ENCODE peak calls at places on chromosome 5, in six cellular contexts. One of them, this sample, is unnamed.
A peak's percentile ranks its signal among the peaks of the same experiment; 100 is the strongest.

GRCh38 chr5:100537946-100538345 is 2.8 kb downstream of the FAM174A start:
- DNase-seq in CD8-positive, alpha-beta T cell: no peak
- DNase-seq in cardiac fibroblast: no peak
- DNase-seq in astrocyte of the spinal cord: no peak
- DNase-seq in ascending aorta: no peak
- DNase-seq in heart right ventricle: no peak
- DNase-seq in this sample: no peak

GRCh38 chr5:96821260-96821916 is 13.6 kb upstream of the ERAP1 start:
- DNase-seq in ascending aorta: no peak
- DNase-seq in heart right ventricle: no peak
- DNase-seq in cardiac fibroblast: no peak
- DNase-seq in CD8-positive, alpha-beta T cell: no peak
- DNase-seq in astrocyte of the spinal cord: no peak
- DNase-seq in this sample: peak; percentile 10

GRCh38 chr5:61603211-61603908 is 271.3 kb downstream of the ZSWIM6 start:
- DNase-seq in astrocyte of the spinal cord: no peak
- DNase-seq in CD8-positive, alpha-beta T cell: no peak
- DNase-seq in cardiac fibroblast: no peak
- DNase-seq in heart right ventricle: peak; percentile 23
- DNase-seq in ascending aorta: no peak
- DNase-seq in this sample: peak; percentile 37

GRCh38 chr5:123351315-123351714 is 71.9 kb downstream of the CEP120 start:
- DNase-seq in ascending aorta: no peak
- DNase-seq in astrocyte of the spinal cord: no peak
- DNase-seq in heart right ventricle: no peak
- DNase-seq in CD8-positive, alpha-beta T cell: no peak
- DNase-seq in cardiac fibroblast: no peak
- DNase-seq in this sample: no peak

GRCh38 chr5:88602584-88602983 is 280.4 kb downstream of the MEF2C start:
- DNase-seq in ascending aorta: no peak
- DNase-seq in heart right ventricle: no peak
- DNase-seq in cardiac fibroblast: no peak
- DNase-seq in CD8-positive, alpha-beta T cell: no peak
- DNase-seq in astrocyte of the spinal cord: no peak
- DNase-seq in this sample: no peak

GRCh38 chr5:37891832-37892231 is 52.0 kb upstream of the GDNF start:
- DNase-seq in cardiac fibroblast: no peak
- DNase-seq in ascending aorta: no peak
- DNase-seq in CD8-positive, alpha-beta T cell: no peak
- DNase-seq in astrocyte of the spinal cord: no peak
- DNase-seq in heart right ventricle: no peak
- DNase-seq in this sample: no peak

GRCh38 chr5:163580516-163580915 is 75.1 kb downstream of the MAT2B start:
- DNase-seq in heart right ventricle: no peak
- DNase-seq in ascending aorta: no peak
- DNase-seq in cardiac fibroblast: no peak
- DNase-seq in astrocyte of the spinal cord: no peak
- DNase-seq in CD8-positive, alpha-beta T cell: no peak
- DNase-seq in this sample: no peak

GRCh38 chr5:149365418-149365817 is 7.6 kb downstream of the PCYOX1L start:
- DNase-seq in heart right ventricle: no peak
- DNase-seq in CD8-positive, alpha-beta T cell: no peak
- DNase-seq in cardiac fibroblast: no peak
- DNase-seq in astrocyte of the spinal cord: no peak
- DNase-seq in ascending aorta: no peak
- DNase-seq in this sample: no peak

GRCh38 chr5:108379722-108380530 is 2.0 kb downstream of the FBXL17 start:
- DNase-seq in heart right ventricle: no peak
- DNase-seq in astrocyte of the spinal cord: peak; percentile 43
- DNase-seq in CD8-positive, alpha-beta T cell: peak; percentile 29
- DNase-seq in ascending aorta: no peak
- DNase-seq in cardiac fibroblast: peak; percentile 19
- DNase-seq in this sample: peak; percentile 3

GRCh38 chr5:142627371-142628217 is 58.3 kb downstream of the FGF1 start:
- DNase-seq in cardiac fibroblast: no peak
- DNase-seq in heart right ventricle: no peak
- DNase-seq in CD8-positive, alpha-beta T cell: no peak
- DNase-seq in astrocyte of the spinal cord: no peak
- DNase-seq in ascending aorta: no peak
- DNase-seq in this sample: peak; percentile 62

GRCh38 chr5:119583684-119584083 is 45.7 kb upstream of the FAM170A start:
- DNase-seq in cardiac fibroblast: peak; percentile 55
- DNase-seq in ascending aorta: no peak
- DNase-seq in CD8-positive, alpha-beta T cell: no peak
- DNase-seq in astrocyte of the spinal cord: no peak
- DNase-seq in heart right ventricle: no peak
- DNase-seq in this sample: peak; percentile 12

GRCh38 chr5:8907168-8907868 is 638.6 kb downstream of the SEMA5A start:
- DNase-seq in heart right ventricle: no peak
- DNase-seq in CD8-positive, alpha-beta T cell: no peak
- DNase-seq in astrocyte of the spinal cord: peak; percentile 86
- DNase-seq in ascending aorta: no peak
- DNase-seq in cardiac fibroblast: peak; percentile 86
- DNase-seq in this sample: peak; percentile 62

GRCh38 chr5:140595538-140595937 is 30.9 kb downstream of the SLC35A4 start:
- DNase-seq in heart right ventricle: peak; percentile 62
- DNase-seq in CD8-positive, alpha-beta T cell: no peak
- DNase-seq in astrocyte of the spinal cord: no peak
- DNase-seq in ascending aorta: no peak
- DNase-seq in cardiac fibroblast: peak; percentile 42
- DNase-seq in this sample: no peak

GRCh38 chr5:82365744-82366228 is 87.6 kb upstream of the RPS23 start:
- DNase-seq in CD8-positive, alpha-beta T cell: no peak
- DNase-seq in heart right ventricle: no peak
- DNase-seq in astrocyte of the spinal cord: peak; percentile 56
- DNase-seq in ascending aorta: no peak
- DNase-seq in cardiac fibroblast: peak; percentile 92
- DNase-seq in this sample: peak; percentile 62

GRCh38 chr5:16733597-16733996 is 116.8 kb upstream of the RETREG1 start:
- DNase-seq in astrocyte of the spinal cord: no peak
- DNase-seq in CD8-positive, alpha-beta T cell: no peak
- DNase-seq in heart right ventricle: no peak
- DNase-seq in cardiac fibroblast: no peak
- DNase-seq in ascending aorta: no peak
- DNase-seq in this sample: no peak

GRCh38 chr5:178387856-178388190 is 155.2 kb upstream of the PHYKPL start:
- DNase-seq in ascending aorta: no peak
- DNase-seq in astrocyte of the spinal cord: no peak
- DNase-seq in heart right ventricle: no peak
- DNase-seq in cardiac fibroblast: no peak
- DNase-seq in CD8-positive, alpha-beta T cell: no peak
- DNase-seq in this sample: no peak

GRCh38 chr5:115150512-115150911 is 19.2 kb downstream of the TRIM36 start:
- DNase-seq in ascending aorta: no peak
- DNase-seq in astrocyte of the spinal cord: no peak
- DNase-seq in CD8-positive, alpha-beta T cell: no peak
- DNase-seq in heart right ventricle: no peak
- DNase-seq in cardiac fibroblast: no peak
- DNase-seq in this sample: no peak

GRCh38 chr5:60883229-60883628 is 39.2 kb upstream of the ELOVL7 start:
- DNase-seq in astrocyte of the spinal cord: no peak
- DNase-seq in cardiac fibroblast: peak; percentile 44
- DNase-seq in CD8-positive, alpha-beta T cell: no peak
- DNase-seq in heart right ventricle: no peak
- DNase-seq in ascending aorta: no peak
- DNase-seq in this sample: peak; percentile 20

GRCh38 chr5:69404659-69405330 is 10.1 kb upstream of the MARVELD2 start:
- DNase-seq in CD8-positive, alpha-beta T cell: no peak
- DNase-seq in heart right ventricle: no peak
- DNase-seq in cardiac fibroblast: no peak
- DNase-seq in astrocyte of the spinal cord: no peak
- DNase-seq in ascending aorta: no peak
- DNase-seq in this sample: no peak

GRCh38 chr5:82307431-82307830 is 29.3 kb upstream of the RPS23 start:
- DNase-seq in cardiac fibroblast: no peak
- DNase-seq in CD8-positive, alpha-beta T cell: no peak
- DNase-seq in heart right ventricle: no peak
- DNase-seq in ascending aorta: no peak
- DNase-seq in astrocyte of the spinal cord: peak; percentile 29
- DNase-seq in this sample: peak; percentile 71

GRCh38 chr5:90549729-90550275 is 8.8 kb upstream of the ADGRV1 start:
- DNase-seq in heart right ventricle: no peak
- DNase-seq in ascending aorta: no peak
- DNase-seq in CD8-positive, alpha-beta T cell: no peak
- DNase-seq in cardiac fibroblast: no peak
- DNase-seq in astrocyte of the spinal cord: no peak
- DNase-seq in this sample: no peak

GRCh38 chr5:154076240-154076922 is 37.6 kb downstream of the MFAP3 start:
- DNase-seq in heart right ventricle: no peak
- DNase-seq in ascending aorta: no peak
- DNase-seq in astrocyte of the spinal cord: no peak
- DNase-seq in CD8-positive, alpha-beta T cell: no peak
- DNase-seq in cardiac fibroblast: no peak
- DNase-seq in this sample: no peak

GRCh38 chr5:139459451-139459934 is 3.0 kb downstream of the ECSCR start:
- DNase-seq in heart right ventricle: no peak
- DNase-seq in cardiac fibroblast: peak; percentile 34
- DNase-seq in CD8-positive, alpha-beta T cell: no peak
- DNase-seq in ascending aorta: no peak
- DNase-seq in astrocyte of the spinal cord: peak; percentile 83
- DNase-seq in this sample: no peak

GRCh38 chr5:16013334-16014065 is 166.1 kb downstream of the MARCHF11 start:
- DNase-seq in heart right ventricle: no peak
- DNase-seq in CD8-positive, alpha-beta T cell: no peak
- DNase-seq in cardiac fibroblast: no peak
- DNase-seq in ascending aorta: no peak
- DNase-seq in astrocyte of the spinal cord: no peak
- DNase-seq in this sample: no peak

GRCh38 chr5:32473072-32473471 is 28.5 kb upstream of the ZFR start:
- DNase-seq in cardiac fibroblast: no peak
- DNase-seq in heart right ventricle: no peak
- DNase-seq in ascending aorta: no peak
- DNase-seq in CD8-positive, alpha-beta T cell: no peak
- DNase-seq in astrocyte of the spinal cord: no peak
- DNase-seq in this sample: no peak

GRCh38 chr5:37888476-37888875 is 48.6 kb upstream of the GDNF start:
- DNase-seq in heart right ventricle: no peak
- DNase-seq in astrocyte of the spinal cord: peak; percentile 22
- DNase-seq in cardiac fibroblast: peak; percentile 25
- DNase-seq in CD8-positive, alpha-beta T cell: no peak
- DNase-seq in ascending aorta: no peak
- DNase-seq in this sample: peak; percentile 77

GRCh38 chr5:109900911-109901627 is 211.3 kb downstream of the MAN2A1 start:
- DNase-seq in heart right ventricle: no peak
- DNase-seq in CD8-positive, alpha-beta T cell: no peak
- DNase-seq in astrocyte of the spinal cord: no peak
- DNase-seq in ascending aorta: no peak
- DNase-seq in cardiac fibroblast: no peak
- DNase-seq in this sample: no peak

GRCh38 chr5:58648846-58649245 is 66.0 kb downstream of the RAB3C start:
- DNase-seq in CD8-positive, alpha-beta T cell: no peak
- DNase-seq in heart right ventricle: no peak
- DNase-seq in cardiac fibroblast: no peak
- DNase-seq in ascending aorta: no peak
- DNase-seq in astrocyte of the spinal cord: no peak
- DNase-seq in this sample: no peak

GRCh38 chr5:58649716-58650115 is 66.8 kb downstream of the RAB3C start:
- DNase-seq in cardiac fibroblast: no peak
- DNase-seq in heart right ventricle: no peak
- DNase-seq in astrocyte of the spinal cord: no peak
- DNase-seq in ascending aorta: no peak
- DNase-seq in CD8-positive, alpha-beta T cell: no peak
- DNase-seq in this sample: no peak
- TF ChIP-seq CTCF in cardiac fibroblast: no peak
- TF ChIP-seq CTCF in heart right ventricle: no peak
- TF ChIP-seq CTCF in astrocyte of the spinal cord: no peak
- TF ChIP-seq CTCF in ascending aorta: no peak
- TF ChIP-seq CTCF in CD8-positive, alpha-beta T cell: no peak
- TF ChIP-seq CTCF in this sample: no peak

GRCh38 chr5:78129632-78130031 is 164.9 kb downstream of the AP3B1 start:
- DNase-seq in ascending aorta: no peak
- DNase-seq in cardiac fibroblast: no peak
- DNase-seq in astrocyte of the spinal cord: no peak
- DNase-seq in heart right ventricle: no peak
- DNase-seq in CD8-positive, alpha-beta T cell: no peak
- DNase-seq in this sample: no peak
- H3K4me3 ChIP-seq in ascending aorta: no peak overlapping the region
- H3K4me3 ChIP-seq in cardiac fibroblast: no peak overlapping the region
- H3K4me3 ChIP-seq in astrocyte of the spinal cord: no peak overlapping the region
- H3K4me3 ChIP-seq in heart right ventricle: no peak overlapping the region
- H3K4me3 ChIP-seq in CD8-positive, alpha-beta T cell: no peak overlapping the region
- H3K4me3 ChIP-seq in this sample: no peak overlapping the region

GRCh38 chr5:111719773-111720172 is 37.2 kb downstream of the NREP start:
- DNase-seq in ascending aorta: no peak
- DNase-seq in astrocyte of the spinal cord: no peak
- DNase-seq in heart right ventricle: no peak
- DNase-seq in CD8-positive, alpha-beta T cell: no peak
- DNase-seq in cardiac fibroblast: no peak
- DNase-seq in this sample: no peak
- TF ChIP-seq CTCF in ascending aorta: no peak
- TF ChIP-seq CTCF in astrocyte of the spinal cord: no peak
- TF ChIP-seq CTCF in heart right ventricle: no peak
- TF ChIP-seq CTCF in CD8-positive, alpha-beta T cell: no peak
- TF ChIP-seq CTCF in cardiac fibroblast: no peak
- TF ChIP-seq CTCF in this sample: no peak

GRCh38 chr5:126597156-126597555 is 2.1 kb upstream of the ALDH7A1 start:
- DNase-seq in CD8-positive, alpha-beta T cell: no peak
- DNase-seq in astrocyte of the spinal cord: peak; percentile 76
- DNase-seq in ascending aorta: no peak
- DNase-seq in heart right ventricle: no peak
- DNase-seq in cardiac fibroblast: peak; percentile 95
- DNase-seq in this sample: peak; percentile 87

GRCh38 chr5:126594077-126594476 is 942 bp downstream of the ALDH7A1 start:
- DNase-seq in CD8-positive, alpha-beta T cell: no peak
- DNase-seq in ascending aorta: no peak
- DNase-seq in cardiac fibroblast: peak; percentile 24
- DNase-seq in heart right ventricle: no peak
- DNase-seq in astrocyte of the spinal cord: peak; percentile 20
- DNase-seq in this sample: no peak

GRCh38 chr5:126599499-126599898 is 1.2 kb upstream of the PHAX start:
- DNase-seq in ascending aorta: no peak
- DNase-seq in CD8-positive, alpha-beta T cell: no peak
- DNase-seq in heart right ventricle: no peak
- DNase-seq in cardiac fibroblast: no peak
- DNase-seq in astrocyte of the spinal cord: no peak
- DNase-seq in this sample: no peak

GRCh38 chr5:126594676-126595485 is at the start of gene ALDH7A1:
- DNase-seq in cardiac fibroblast: peak; percentile 89
- DNase-seq in CD8-positive, alpha-beta T cell: no peak
- DNase-seq in ascending aorta: peak; percentile 48
- DNase-seq in astrocyte of the spinal cord: peak; percentile 96
- DNase-seq in heart right ventricle: peak; percentile 94
- DNase-seq in this sample: peak; percentile 93

DNA sequence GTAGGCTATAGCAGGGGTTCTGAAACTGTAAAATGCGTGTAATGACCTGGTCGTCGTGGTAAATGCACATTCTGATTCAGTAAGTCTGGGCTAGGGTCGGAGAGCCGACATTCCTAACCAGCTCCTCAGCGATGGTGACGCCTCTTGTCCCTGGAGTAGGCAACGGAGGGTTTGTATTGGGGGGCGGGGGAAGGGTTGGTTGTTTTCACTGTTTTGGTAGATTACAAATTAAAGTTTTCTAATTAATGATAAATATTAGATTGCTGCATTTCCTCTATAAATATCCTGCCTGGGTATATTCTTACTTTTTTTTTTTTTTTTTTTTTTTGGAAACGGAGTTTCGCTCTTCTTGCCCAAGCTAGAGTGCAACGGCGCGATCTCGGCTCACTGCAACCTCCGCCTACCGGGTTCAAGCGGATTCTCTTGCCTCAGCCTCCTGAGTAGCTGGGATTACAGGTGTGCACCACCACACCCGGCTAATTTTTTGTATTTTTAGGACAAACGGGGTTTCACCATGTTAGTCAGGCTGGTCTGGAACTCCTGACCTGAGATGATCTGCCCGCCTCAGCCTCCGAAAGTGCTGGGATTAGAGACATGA is 566 bp upstream of the ALDH7A1 start:
- DNase-seq in heart right ventricle: no peak
- DNase-seq in ascending aorta: no peak
- DNase-seq in astrocyte of the spinal cord: no peak
- DNase-seq in cardiac fibroblast: no peak
- DNase-seq in CD8-positive, alpha-beta T cell: no peak
- DNase-seq in this sample: no peak
- H3K4me3 ChIP-seq in heart right ventricle: peak overlapping the region; percentile 67
- H3K4me3 ChIP-seq in ascending aorta: peak overlapping the region; percentile 88
- H3K4me3 ChIP-seq in astrocyte of the spinal cord: peak overlapping the region; percentile 72
- H3K4me3 ChIP-seq in cardiac fibroblast: peak overlapping the region; percentile 65
- H3K4me3 ChIP-seq in CD8-positive, alpha-beta T cell: peak overlapping the region; percentile 52
- H3K4me3 ChIP-seq in this sample: peak overlapping the region; percentile 64

This sample was measured in foreskin fibroblast.